ENCODE peak calls at places on chromosomes 13 and 19, in five cellular contexts. T is K562, X is HFF-Myc, L is glutamatergic neuron, B is BE2C. Y is an unnamed sample.

GRCh38 chr19:1041835-1042685 is 2.2 kb downstream of the ABCA7 start:
- DNase-seq in B (peak), X (no peak), T (peak), L (no peak), Y (no peak)

GRCh38 chr13:63741029-63741813 is 2325.6 kb upstream of the PCDH20 start:
- DNase-seq in B (no peak), X (no peak), T (no peak), L (no peak), Y (no peak)

GRCh38 chr19:37999309-38000213 is 92.6 kb downstream of the SIPA1L3 start:
- DNase-seq in T (no peak), X (peak), B (no peak), L (peak), Y (peak)

GRCh38 chr13:87147076-87147475 is 524.1 kb upstream of the SLITRK5 start:
- DNase-seq in X (no peak), L (no peak), B (no peak), T (no peak), Y (peak)

GRCh38 chr13:32901994-32902780 is 114.0 kb upstream of the KL start:
- DNase-seq in X (no peak), B (no peak), T (no peak), L (no peak), Y (no peak)

GRCh38 chr19:13025819-13026477 is 30.7 kb downstream of the NFIX start:
- DNase-seq in X (no peak), B (no peak), L (no peak), T (no peak), Y (no peak)

GRCh38 chr19:38701455-38702063 is 42.7 kb downstream of the CAPN12 start:
- DNase-seq in T (no peak), B (no peak), L (no peak), X (no peak), Y (no peak)

GRCh38 chr13:112734696-112735547 is 45.1 kb downstream of the ATP11A start:
- DNase-seq in L (no peak), X (peak), B (no peak), T (no peak), Y (no peak)

GRCh38 chr19:1079566-1080111 is 12.7 kb downstream of the ARHGAP45 start:
- DNase-seq in B (peak), T (no peak), L (no peak), X (no peak), Y (no peak)

GRCh38 chr13:83780201-83780600 is 102.1 kb downstream of the SLITRK1 start:
- DNase-seq in X (peak), B (peak), L (no peak), T (peak), Y (no peak)

GRCh38 chr13:25806304-25806974 is 245.4 kb downstream of the SHISA2 start:
- DNase-seq in L (no peak), T (no peak), B (no peak), X (no peak), Y (no peak)

GRCh38 chr19:54209058-54209747 is 8.5 kb downstream of the RPS9 start:
- DNase-seq in X (no peak), L (no peak), B (peak), T (no peak), Y (no peak)

GRCh38 chr13:30158774-30159445 is 148.4 kb downstream of the KATNAL1 start:
- DNase-seq in X (peak), L (no peak), T (no peak), B (no peak), Y (peak)

GRCh38 chr19:51887522-51888498 is at the start of gene ZNF577:
- DNase-seq in L (peak), X (peak), B (peak), T (no peak), Y (peak)

GRCh38 chr19:29800086-29800825 is 11.5 kb upstream of the CCNE1 start:
- DNase-seq in L (no peak), T (no peak), X (no peak), B (no peak), Y (no peak)

GRCh38 chr13:59494560-59494970 is 669.2 kb downstream of the DIAPH3 start:
- DNase-seq in B (no peak), X (peak), L (no peak), T (peak), Y (peak)

GRCh38 chr19:58033741-58034475 is at the start of gene ZSCAN1:
- DNase-seq in L (peak), B (peak), X (no peak), T (no peak), Y (peak)

GRCh38 chr13:24713022-24713421 is 32.8 kb downstream of the ATP12A start:
- DNase-seq in T (no peak), L (no peak), X (no peak), B (no peak), Y (no peak)

GRCh38 chr19:51203941-51204720 is 20.7 kb upstream of the CD33 start:
- DNase-seq in T (no peak), L (no peak), B (no peak), X (no peak), Y (no peak)

GRCh38 chr19:7916908-7917291 is 2.3 kb downstream of the TGFBR3L start:
- DNase-seq in L (no peak), B (no peak), T (no peak), X (no peak), Y (no peak)

GRCh38 chr13:45205124-45205523 is 4.3 kb upstream of the KCTD4 start:
- DNase-seq in T (no peak), X (no peak), L (no peak), B (no peak), Y (no peak)

GRCh38 chr13:80276371-80277289 is 64.3 kb downstream of the SPRY2 start:
- DNase-seq in B (peak), L (no peak), T (no peak), X (no peak), Y (no peak)

GRCh38 chr13:112990783-112991182 is 21.8 kb downstream of the MCF2L start:
- DNase-seq in T (no peak), B (no peak), X (no peak), L (no peak), Y (no peak)

GRCh38 chr19:33552928-33553279 is 31.3 kb upstream of the PEPD start:
- DNase-seq in X (no peak), B (no peak), L (no peak), T (peak), Y (no peak)

GRCh38 chr19:28519950-28520861 is 692.7 kb downstream of the UQCRFS1 start:
- DNase-seq in T (no peak), X (no peak), B (no peak), L (no peak), Y (no peak)

GRCh38 chr19:33778089-33778791 is 18.4 kb upstream of the KCTD15 start:
- DNase-seq in L (peak), X (no peak), B (peak), T (peak), Y (peak)

GRCh38 chr19:38686530-38686888 is 39.1 kb downstream of the ACTN4 start:
- DNase-seq in B (no peak), L (no peak), X (no peak), T (peak), Y (no peak)

GRCh38 chr13:54841682-54842081 is 1813.1 kb downstream of the OLFM4 start:
- DNase-seq in X (no peak), B (no peak), T (no peak), L (no peak), Y (no peak)

GRCh38 chr19:49333426-49334288 is 1.5 kb upstream of the CD37 start:
- DNase-seq in T (no peak), X (no peak), L (no peak), B (no peak), Y (no peak)

GRCh38 chr13:43307221-43307920 is 284.0 kb downstream of the DNAJC15 start:
- DNase-seq in B (no peak), X (no peak), L (no peak), T (no peak), Y (no peak)

GRCh38 chr13:65642301-65642700 is 1587.8 kb downstream of the PCDH9 start:
- DNase-seq in T (no peak), X (no peak), L (no peak), B (no peak), Y (no peak)

GRCh38 chr19:18202759-18203407 is 959 bp downstream of the RAB3A start:
- DNase-seq in T (peak), L (peak), X (no peak), B (peak), Y (no peak)

GRCh38 chr13:21061077-21061945 is at the start of gene LATS2:
- DNase-seq in X (peak), L (peak), T (peak), B (peak), Y (peak)
- TF ChIP-seq CTCF in X (no peak), L (no peak), T (no peak), B (no peak), Y (peak)

DNA sequence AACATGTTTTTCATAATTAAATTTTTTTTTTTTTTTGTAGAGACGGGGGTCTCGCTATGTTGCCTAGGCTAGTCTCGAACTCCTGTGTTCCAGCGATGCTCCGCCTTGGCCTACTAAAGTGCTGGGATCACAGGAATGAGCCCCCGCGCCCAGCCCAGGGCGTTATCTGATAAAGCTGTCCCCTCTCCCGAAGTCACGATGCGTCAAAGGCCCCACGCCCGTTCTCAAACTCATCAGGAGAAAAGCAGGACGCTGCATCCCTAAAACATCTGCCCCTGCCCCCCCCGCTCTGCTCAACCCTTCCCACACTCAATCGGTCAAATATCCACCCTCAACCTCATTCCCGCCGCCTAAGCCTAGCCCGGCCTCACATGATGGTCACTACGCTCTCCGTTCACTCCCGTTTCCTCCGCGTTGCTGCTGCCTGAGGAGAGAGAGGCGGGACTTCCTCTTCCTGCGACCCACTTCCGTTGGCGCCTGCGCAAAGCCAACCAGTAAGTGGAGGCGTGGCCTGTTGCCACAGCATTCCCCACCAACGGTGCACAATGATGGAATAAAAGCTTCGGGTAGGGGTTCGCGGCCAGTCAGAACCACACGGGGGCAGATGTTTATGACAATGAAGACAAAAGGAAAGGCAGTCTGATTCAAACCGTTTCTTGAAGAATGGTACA is at the start of gene SNRPD2:
- DNase-seq in B (peak), T (peak), X (peak), L (peak), Y (peak)
- TF ChIP-seq CTCF in B (no peak), T (no peak), X (no peak), L (no peak), Y (no peak)

DNA sequence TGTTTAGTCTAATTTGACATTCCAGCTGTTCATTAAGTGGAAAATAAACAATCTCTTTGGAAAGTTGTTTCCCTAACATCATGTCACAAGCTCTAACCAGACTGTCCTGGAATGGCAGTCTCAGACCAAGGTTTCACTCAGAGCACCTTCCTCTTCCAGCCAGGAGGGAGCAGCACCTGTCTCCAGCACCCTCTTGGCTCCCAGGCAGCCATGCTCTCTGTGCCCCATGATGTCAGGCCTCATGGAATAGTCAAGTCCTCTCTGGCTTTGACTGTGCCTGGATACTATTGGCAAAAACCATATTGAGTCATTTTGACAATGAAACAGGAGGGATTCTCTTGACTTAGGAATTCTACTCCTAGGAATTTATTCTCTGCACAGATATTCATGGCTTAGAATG is 171.4 kb downstream of the OXGR1 start:
- DNase-seq in T (peak), B (peak), L (peak), X (no peak), Y (no peak)
- TF ChIP-seq CTCF in T (peak), B (peak), L (no peak), X (no peak), Y (no peak)

GRCh38 chr13:99426426-99426825 is 74.8 kb upstream of the TM9SF2 start:
- DNase-seq in X (no peak), T (no peak), L (no peak), B (no peak), Y (no peak)
- TF ChIP-seq CTCF in X (no peak), T (no peak), L (no peak), B (no peak), Y (no peak)

GRCh38 chr19:31391518-31391917 is 42.3 kb upstream of the TSHZ3 start:
- DNase-seq in X (no peak), T (no peak), L (no peak), B (no peak), Y (no peak)
- TF ChIP-seq CTCF in X (no peak), T (no peak), L (no peak), B (no peak), Y (no peak)

DNA sequence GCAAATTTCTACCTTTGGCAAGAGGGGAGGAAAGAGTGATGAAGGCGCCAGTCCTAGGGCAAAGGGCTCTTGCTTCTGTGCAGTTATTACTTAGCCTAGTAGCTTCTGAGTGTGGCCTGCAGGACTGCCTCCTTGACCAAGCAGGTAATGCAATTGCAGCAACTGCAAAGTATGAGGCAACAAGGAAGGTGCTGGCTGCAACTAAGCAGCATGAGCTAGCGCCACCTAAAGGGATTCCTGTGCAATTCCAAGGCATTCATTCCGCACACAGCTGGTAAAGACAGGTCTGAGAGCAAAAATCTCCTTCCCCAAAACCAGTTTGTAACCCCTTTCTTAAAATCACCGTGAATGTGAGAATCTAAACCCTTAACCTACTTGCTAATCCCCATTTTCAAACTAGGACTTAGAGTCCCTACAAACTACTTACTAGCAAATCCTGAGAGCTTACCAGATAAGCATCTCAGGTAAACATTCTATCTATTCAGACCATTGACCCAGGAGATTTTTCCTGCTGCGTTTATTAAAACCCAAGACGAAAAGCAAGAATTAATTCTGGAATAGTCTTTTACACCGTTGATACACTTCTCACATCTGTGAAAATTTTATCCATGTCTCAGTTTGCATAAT is 62.9 kb downstream of the DCT start:
- DNase-seq in T (no peak), X (no peak), L (peak), B (peak), Y (no peak)
- TF ChIP-seq CTCF in T (peak), X (peak), L (peak), B (peak), Y (peak)

GRCh38 chr19:55383789-55384575 is at the start of gene TMEM238:
- DNase-seq in L (peak), X (no peak), T (peak), B (peak), Y (no peak)
- TF ChIP-seq CTCF in L (no peak), X (no peak), T (no peak), B (no peak), Y (no peak)

GRCh38 chr13:31824705-31825512 is 85.6 kb downstream of the RXFP2 start:
- DNase-seq in L (peak), T (no peak), B (peak), X (no peak), Y (no peak)
- TF ChIP-seq CTCF in L (no peak), T (no peak), B (peak), X (no peak), Y (peak)

Y was measured in AG09319.